ENCODE peak calls at places on chromosomes 16 and 17, in six cellular contexts. A is endothelial cell, D is retinal pigment epithelial cell, Z is heart left ventricle, T is mucosa of descending colon, O is fibroblast of pulmonary artery. S is an unnamed sample.

GRCh38 chr16:86990451-86990850 is 326.7 kb downstream of the C16orf95 start:
- DNase-seq in O (no peak), A (no peak), T (no peak), Z (no peak), D (no peak), S (no peak)

GRCh38 chr17:51997723-51998122 is 160.8 kb downstream of the CA10 start:
- DNase-seq in Z (no peak), D (no peak), A (no peak), T (no peak), O (no peak), S (no peak)

GRCh38 chr16:53056528-53056881 is 1.7 kb downstream of the CHD9 start:
- DNase-seq in T (no peak), O (peak), Z (no peak), A (no peak), D (no peak), S (no peak)

GRCh38 chr17:32111141-32111771 is 31.0 kb upstream of the RHOT1 start:
- DNase-seq in O (peak), Z (peak), D (no peak), T (no peak), A (peak), S (no peak)

GRCh38 chr17:16352303-16352837 is 899 bp downstream of the CENPV start:
- DNase-seq in T (peak), D (no peak), O (peak), Z (no peak), A (peak), S (peak)

GRCh38 chr17:74960739-74961342 is 11.7 kb downstream of the HID1 start:
- DNase-seq in O (peak), D (no peak), A (peak), Z (no peak), T (peak), S (peak)

GRCh38 chr17:57874434-57875108 is 24.7 kb upstream of the MRPS23 start:
- DNase-seq in O (peak), D (peak), Z (peak), T (peak), A (peak), S (no peak)

GRCh38 chr16:15559176-15559575 is 83.8 kb downstream of the MARF1 start:
- DNase-seq in Z (no peak), D (no peak), T (no peak), A (no peak), O (no peak), S (no peak)

GRCh38 chr17:74194682-74195081 is 8.8 kb upstream of the RPL38 start:
- DNase-seq in O (no peak), T (no peak), Z (no peak), A (no peak), D (no peak), S (no peak)

GRCh38 chr17:40812639-40813038 is 9.8 kb downstream of the KRT10 start:
- DNase-seq in D (no peak), Z (no peak), T (no peak), O (no peak), A (no peak), S (no peak)

GRCh38 chr17:8300629-8301242 is 5.5 kb upstream of the SLC25A35 start:
- DNase-seq in Z (peak), T (peak), A (peak), O (peak), D (no peak), S (peak)

GRCh38 chr16:85291302-85292148 is 179.3 kb upstream of the CIBAR2 start:
- DNase-seq in T (peak), D (no peak), O (no peak), Z (peak), A (no peak), S (no peak)

GRCh38 chr17:72529386-72529785 is 408.6 kb downstream of the SOX9 start:
- DNase-seq in Z (no peak), D (no peak), T (no peak), O (no peak), A (no peak), S (no peak)

GRCh38 chr16:24482681-24483202 is 56.6 kb upstream of the RBBP6 start:
- DNase-seq in T (no peak), A (no peak), D (no peak), Z (no peak), O (no peak), S (no peak)

GRCh38 chr16:16112450-16113053 is 110.7 kb downstream of the ABCC6 start:
- DNase-seq in A (no peak), D (no peak), O (no peak), T (no peak), Z (no peak), S (no peak)

GRCh38 chr17:8188408-8188839 is 1.6 kb downstream of the BORCS6 start:
- DNase-seq in T (peak), Z (no peak), A (no peak), D (no peak), O (no peak), S (no peak)

GRCh38 chr17:42122371-42123303 is at the start of gene HSPB9:
- DNase-seq in A (no peak), T (peak), Z (no peak), D (no peak), O (no peak), S (no peak)

GRCh38 chr16:2438121-2438520 is 8.9 kb downstream of the CCNF start:
- DNase-seq in Z (no peak), T (no peak), D (no peak), A (no peak), O (no peak), S (no peak)

GRCh38 chr17:63496663-63497400 is 20.0 kb downstream of the ACE start:
- DNase-seq in O (no peak), D (no peak), T (no peak), A (no peak), Z (no peak), S (no peak)

GRCh38 chr16:73527191-73527590 is 479.3 kb upstream of the ZFHX3 start:
- DNase-seq in A (no peak), D (no peak), Z (no peak), T (no peak), O (no peak), S (no peak)

GRCh38 chr17:45405250-45406086 is 27.2 kb downstream of the ARHGAP27 start:
- DNase-seq in A (no peak), T (peak), D (no peak), O (no peak), Z (no peak), S (no peak)

GRCh38 chr17:83062011-83062817 is 17.2 kb upstream of the METRNL start:
- DNase-seq in A (no peak), T (peak), D (no peak), Z (no peak), O (no peak), S (no peak)

GRCh38 chr16:81315271-81316175 is 761 bp downstream of the GAN start:
- DNase-seq in A (peak), Z (peak), O (peak), T (peak), D (no peak), S (peak)

GRCh38 chr17:74848656-74849399 is 10.9 kb downstream of the GRIN2C start:
- DNase-seq in T (no peak), Z (no peak), O (no peak), D (no peak), A (no peak), S (no peak)

GRCh38 chr17:15289285-15290185 is 24.4 kb upstream of the PMP22 start:
- DNase-seq in A (no peak), T (no peak), D (no peak), O (peak), Z (no peak), S (no peak)

GRCh38 chr16:354971-355441 is 2.5 kb upstream of the AXIN1 start:
- DNase-seq in O (no peak), A (no peak), T (no peak), Z (no peak), D (no peak), S (no peak)

GRCh38 chr17:30151471-30151870 is 34.9 kb downstream of the NSRP1 start:
- DNase-seq in T (no peak), A (no peak), O (no peak), D (no peak), Z (no peak), S (no peak)

GRCh38 chr16:71407731-71408130 is 34.1 kb downstream of the TLE7 start:
- DNase-seq in D (no peak), Z (no peak), O (no peak), A (no peak), T (no peak), S (no peak)

GRCh38 chr17:2108170-2108569 is 53.3 kb downstream of the HIC1 start:
- DNase-seq in T (no peak), D (no peak), O (no peak), A (no peak), Z (no peak), S (no peak)

GRCh38 chr17:28379814-28380571 is 8.5 kb downstream of the SARM1 start:
- DNase-seq in Z (no peak), T (no peak), D (no peak), O (peak), A (peak), S (no peak)

GRCh38 chr16:84893849-84894599 is 74.2 kb downstream of the CRISPLD2 start:
- DNase-seq in T (no peak), Z (no peak), D (no peak), O (no peak), A (no peak), S (peak)

GRCh38 chr17:680554-680953 is 34.1 kb downstream of the VPS53 start:
- DNase-seq in T (no peak), O (no peak), D (no peak), A (no peak), Z (no peak), S (no peak)

GRCh38 chr16:80804061-80804450 is 342 bp downstream of the CDYL2 start:
- DNase-seq in T (peak), A (peak), O (peak), D (no peak), Z (peak), S (no peak)

GRCh38 chr17:82754297-82755208 is 2.7 kb downstream of the TBCD start:
- DNase-seq in O (no peak), T (peak), Z (no peak), A (no peak), D (peak), S (no peak)

GRCh38 chr17:6413073-6413472 is 21.8 kb downstream of the AIPL1 start:
- DNase-seq in Z (no peak), T (no peak), O (peak), D (peak), A (no peak), S (peak)

GRCh38 chr16:8644151-8644512 is 22.6 kb downstream of the METTL22 start:
- DNase-seq in Z (no peak), O (no peak), A (no peak), D (no peak), T (no peak), S (no peak)

GRCh38 chr16:80778707-80779106 is 25.7 kb downstream of the CDYL2 start:
- DNase-seq in T (no peak), O (no peak), Z (no peak), D (no peak), A (no peak), S (no peak)

DNA sequence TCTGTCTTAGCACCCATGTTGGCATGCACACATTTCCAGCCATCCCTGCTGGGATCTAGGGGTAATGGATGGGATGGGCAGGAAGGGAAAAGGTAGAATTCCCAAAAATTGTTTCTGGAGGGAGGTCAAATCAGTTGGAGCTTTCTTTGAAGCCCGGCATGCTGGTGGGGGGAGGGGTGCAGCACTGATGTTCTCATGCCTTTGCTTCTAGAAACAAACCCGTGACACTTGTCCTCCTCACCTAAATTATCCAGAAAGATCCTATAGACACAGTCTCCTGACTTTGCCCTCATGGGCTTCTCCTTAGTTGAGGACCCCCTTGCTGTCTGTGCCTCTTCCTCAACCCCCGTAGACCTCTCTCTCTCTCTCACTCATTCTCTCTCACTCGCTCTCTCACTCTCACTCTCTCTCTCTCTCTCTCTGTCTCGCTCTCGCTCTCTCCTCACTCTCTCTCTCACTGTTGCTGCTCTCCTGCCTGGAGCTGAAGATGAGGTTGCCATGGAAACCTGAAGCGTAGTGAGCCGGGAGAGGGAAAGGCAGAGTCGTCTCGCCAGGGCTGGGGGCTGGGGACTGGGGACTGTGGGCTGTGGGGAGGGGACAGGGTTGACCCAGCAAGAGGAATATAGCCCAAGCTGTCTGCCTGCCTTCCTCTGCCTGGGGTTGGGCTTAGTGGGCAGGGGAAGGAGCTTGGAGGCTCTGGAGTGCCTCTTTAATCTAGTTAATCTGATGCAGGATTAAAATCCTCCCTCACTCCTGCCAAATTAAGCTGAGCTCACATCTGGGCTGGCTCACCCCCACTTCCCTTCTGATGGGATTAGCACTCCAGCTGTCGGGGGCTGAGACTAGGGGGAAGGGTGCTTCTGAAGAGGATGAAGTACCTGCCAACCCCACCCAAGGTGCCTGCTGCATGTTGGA is 16.1 kb downstream of the LASP1 start:
- DNase-seq in O (no peak), D (no peak), T (no peak), A (no peak), Z (no peak), S (no peak)
- TF ChIP-seq CTCF in O (no peak), D (no peak), T (no peak), A (no peak), Z (no peak), S (no peak)

GRCh38 chr17:17701658-17702057 is 20.4 kb downstream of the RAI1 start:
- DNase-seq in D (no peak), A (no peak), Z (no peak), O (no peak), T (no peak), S (no peak)
- TF ChIP-seq CTCF in D (peak), A (no peak), Z (no peak), O (no peak), T (no peak), S (no peak)

GRCh38 chr16:48864055-48864454 is 254.1 kb upstream of the N4BP1 start:
- DNase-seq in Z (no peak), T (no peak), D (no peak), O (no peak), A (no peak), S (no peak)
- TF ChIP-seq CTCF in Z (no peak), T (no peak), D (no peak), O (no peak), A (peak), S (peak)

GRCh38 chr16:74724820-74725549 is 24.3 kb upstream of the MLKL start:
- DNase-seq in Z (no peak), T (no peak), O (peak), D (peak), A (no peak), S (no peak)
- TF ChIP-seq CTCF in Z (no peak), T (no peak), O (peak), D (peak), A (no peak), S (no peak)

GRCh38 chr17:79104898-79105600 is 30.4 kb downstream of the ENGASE start:
- DNase-seq in T (no peak), A (no peak), Z (no peak), D (no peak), O (no peak), S (no peak)
- TF ChIP-seq CTCF in T (no peak), A (no peak), Z (no peak), D (no peak), O (no peak), S (no peak)

GRCh38 chr16:88985521-88985920 is 8.5 kb upstream of the CBFA2T3 start:
- DNase-seq in Z (no peak), O (no peak), D (no peak), T (no peak), A (no peak), S (peak)
- TF ChIP-seq CTCF in Z (no peak), O (no peak), D (no peak), T (no peak), A (no peak), S (no peak)

GRCh38 chr16:82633964-82634600 is 7.3 kb downstream of the CDH13 start:
- DNase-seq in Z (peak), A (no peak), O (peak), T (peak), D (no peak), S (no peak)

GRCh38 chr16:82629441-82630027 is 2.8 kb downstream of the CDH13 start:
- DNase-seq in D (no peak), A (no peak), Z (no peak), T (no peak), O (peak), S (no peak)

GRCh38 chr16:82630688-82631087 is 3.9 kb downstream of the CDH13 start:
- DNase-seq in T (no peak), O (peak), A (no peak), D (no peak), Z (no peak), S (no peak)

GRCh38 chr16:82630219-82630618 is 3.5 kb downstream of the CDH13 start:
- DNase-seq in O (peak), A (no peak), D (no peak), Z (no peak), T (no peak), S (no peak)

GRCh38 chr16:82631701-82632685 is 5.2 kb downstream of the CDH13 start:
- DNase-seq in Z (no peak), D (no peak), A (no peak), O (no peak), T (no peak), S (no peak)
- TF ChIP-seq CTCF in Z (peak), D (peak), A (no peak), O (peak), T (no peak), S (peak)

DNA sequence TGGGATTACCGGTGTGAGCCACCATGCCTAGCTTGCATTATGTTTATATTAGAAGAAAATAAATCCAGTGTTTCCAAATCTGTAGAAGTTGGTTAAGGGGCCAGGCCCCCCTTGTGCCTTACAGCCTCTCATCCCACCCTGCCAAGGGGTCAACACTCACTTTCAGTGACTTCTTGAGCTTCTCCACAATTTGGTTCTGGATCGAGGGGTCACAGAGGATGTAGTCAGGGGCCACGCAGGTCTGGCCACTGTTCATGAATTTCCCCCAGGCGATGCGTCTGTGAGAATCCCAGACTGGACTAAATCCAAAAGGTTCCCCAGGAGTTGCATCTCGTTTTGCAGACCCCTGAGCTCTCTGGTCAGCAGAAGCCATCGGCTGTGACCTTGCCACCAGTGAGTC is 7.2 kb downstream of the ALDH3A1 start:
- DNase-seq in A (no peak), Z (no peak), O (no peak), T (no peak), D (no peak), S (no peak)
- TF ChIP-seq CTCF in A (no peak), Z (no peak), O (no peak), T (no peak), D (no peak), S (no peak)

GRCh38 chr17:78362232-78362631 is 2.4 kb upstream of the SOCS3 start:
- DNase-seq in T (no peak), Z (no peak), A (no peak), D (no peak), O (no peak), S (no peak)

GRCh38 chr17:78364436-78365281 is 4.8 kb upstream of the SOCS3 start:
- DNase-seq in Z (peak), T (no peak), O (no peak), A (no peak), D (no peak), S (no peak)

GRCh38 chr17:78361227-78361683 is 1.4 kb upstream of the SOCS3 start:
- DNase-seq in T (no peak), Z (no peak), D (no peak), O (no peak), A (no peak), S (no peak)

GRCh38 chr17:78360371-78361226 is 722 bp upstream of the SOCS3 start:
- DNase-seq in D (no peak), O (peak), T (peak), A (peak), Z (peak), S (peak)

GRCh38 chr17:78362671-78363070 is 2.8 kb upstream of the SOCS3 start:
- DNase-seq in T (no peak), Z (no peak), O (no peak), D (no peak), A (no peak), S (no peak)
- TF ChIP-seq CTCF in T (no peak), Z (no peak), O (peak), D (no peak), A (no peak), S (no peak)

DNA sequence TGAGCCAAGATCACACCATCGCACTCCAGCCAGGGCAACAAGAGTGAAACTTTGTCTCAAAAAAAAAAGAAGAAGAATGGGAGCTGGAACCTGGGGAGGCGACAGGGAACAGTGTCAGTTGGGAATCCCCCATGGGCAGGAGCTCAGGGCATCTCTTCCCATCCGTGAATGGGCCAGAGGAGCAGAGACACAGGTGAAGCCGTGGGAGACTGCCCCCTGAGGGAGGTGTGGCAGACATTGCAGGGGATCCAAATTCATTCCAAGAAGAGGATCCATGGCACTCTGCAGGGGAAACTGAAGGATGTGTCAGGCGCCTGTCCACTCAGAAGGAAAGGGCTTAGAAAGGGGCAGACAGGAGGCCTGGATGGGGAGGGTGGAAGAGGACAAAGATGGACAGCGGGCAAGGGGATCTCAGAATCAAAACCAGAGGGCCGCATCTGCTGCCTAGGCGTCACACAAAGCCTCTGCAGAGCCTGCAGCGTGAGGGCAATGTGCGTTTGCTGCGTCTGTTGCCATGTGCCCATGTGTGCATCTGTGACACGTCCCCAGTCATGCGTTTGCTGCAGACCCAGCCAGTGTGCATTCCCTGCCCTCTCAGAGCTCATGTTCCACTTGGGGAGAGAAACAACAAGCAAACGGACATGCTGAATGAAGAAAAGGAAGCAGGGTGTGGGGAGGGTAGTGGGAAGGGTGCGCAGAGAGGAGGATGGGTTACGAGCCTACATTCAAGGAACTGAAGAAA is 30.6 kb upstream of the TNRC6C start:
- DNase-seq in O (no peak), T (no peak), D (no peak), Z (no peak), A (no peak), S (no peak)
- TF ChIP-seq CTCF in O (no peak), T (no peak), D (no peak), Z (no peak), A (no peak), S (no peak)

S was measured in GM13977.